ENCODE peak calls at places on chromosomes 3 and 15, in ten cellular contexts. X is adrenal gland, G is trophoblast cell, I is psoas muscle, Z is BE2C, D is suprapubic skin, M is aorta, R is uterus, B is fibroblast of lung, P is Karpas-422. C is an unnamed sample.

GRCh38 chr3:139447486-139447885 is 28.8 kb downstream of the RBP2 start:
- DNase-seq in B (no peak), X (no peak), D (no peak), I (no peak), P (peak; percentile 11), M (no peak), Z (no peak), R (no peak), G (no peak), C (no peak)

GRCh38 chr15:92164327-92165000 is 229.2 kb upstream of the ST8SIA2 start:
- DNase-seq in Z (no peak), X (no peak), D (no peak), M (no peak), R (no peak), P (no peak), B (peak; percentile 90), G (no peak), I (no peak), C (no peak)

GRCh38 chr3:136844726-136845125 is 17.3 kb upstream of the NCK1 start:
- DNase-seq in P (no peak), M (no peak), R (no peak), I (no peak), Z (no peak), D (no peak), X (no peak), B (no peak), G (no peak), C (no peak)

GRCh38 chr15:75231836-75232235 is 26.3 kb upstream of the GOLGA6C start:
- DNase-seq in M (no peak), R (no peak), P (no peak), X (no peak), G (no peak), I (no peak), D (no peak), Z (no peak), B (no peak), C (no peak)

GRCh38 chr15:59191855-59192237 is 14.8 kb upstream of the LDHAL6B start:
- DNase-seq in I (no peak), R (no peak), Z (no peak), P (no peak), D (no peak), G (no peak), X (no peak), B (peak; percentile 98), M (no peak), C (peak; percentile 87)

GRCh38 chr15:68546318-68546717 is 32.5 kb upstream of the CORO2B start:
- DNase-seq in X (no peak), R (no peak), G (no peak), B (no peak), P (no peak), Z (no peak), I (no peak), M (no peak), D (no peak), C (no peak)

GRCh38 chr3:56321383-56321782 is 146.9 kb downstream of the ERC2 start:
- DNase-seq in P (no peak), B (no peak), D (no peak), G (no peak), I (no peak), R (no peak), X (no peak), M (no peak), Z (no peak), C (no peak)

GRCh38 chr15:48336940-48337339 is 5.7 kb downstream of the DUT start:
- DNase-seq in P (peak; percentile 69), B (peak; percentile 2), I (no peak), Z (peak; percentile 41), R (no peak), M (no peak), G (no peak), X (no peak), D (no peak), C (no peak)

GRCh38 chr15:99249270-99249817 is at the start of gene TTC23:
- DNase-seq in X (peak; percentile 76), R (peak; percentile 36), P (peak; percentile 73), Z (no peak), G (peak; percentile 27), B (peak; percentile 92), D (no peak), M (no peak), I (no peak), C (peak; percentile 86)

GRCh38 chr3:127417709-127418559 is 130.1 kb upstream of the PRR20G start:
- DNase-seq in P (no peak), R (no peak), B (no peak), G (no peak), Z (no peak), D (no peak), M (peak; percentile 55), X (no peak), I (peak; percentile 52), C (no peak)

DNA sequence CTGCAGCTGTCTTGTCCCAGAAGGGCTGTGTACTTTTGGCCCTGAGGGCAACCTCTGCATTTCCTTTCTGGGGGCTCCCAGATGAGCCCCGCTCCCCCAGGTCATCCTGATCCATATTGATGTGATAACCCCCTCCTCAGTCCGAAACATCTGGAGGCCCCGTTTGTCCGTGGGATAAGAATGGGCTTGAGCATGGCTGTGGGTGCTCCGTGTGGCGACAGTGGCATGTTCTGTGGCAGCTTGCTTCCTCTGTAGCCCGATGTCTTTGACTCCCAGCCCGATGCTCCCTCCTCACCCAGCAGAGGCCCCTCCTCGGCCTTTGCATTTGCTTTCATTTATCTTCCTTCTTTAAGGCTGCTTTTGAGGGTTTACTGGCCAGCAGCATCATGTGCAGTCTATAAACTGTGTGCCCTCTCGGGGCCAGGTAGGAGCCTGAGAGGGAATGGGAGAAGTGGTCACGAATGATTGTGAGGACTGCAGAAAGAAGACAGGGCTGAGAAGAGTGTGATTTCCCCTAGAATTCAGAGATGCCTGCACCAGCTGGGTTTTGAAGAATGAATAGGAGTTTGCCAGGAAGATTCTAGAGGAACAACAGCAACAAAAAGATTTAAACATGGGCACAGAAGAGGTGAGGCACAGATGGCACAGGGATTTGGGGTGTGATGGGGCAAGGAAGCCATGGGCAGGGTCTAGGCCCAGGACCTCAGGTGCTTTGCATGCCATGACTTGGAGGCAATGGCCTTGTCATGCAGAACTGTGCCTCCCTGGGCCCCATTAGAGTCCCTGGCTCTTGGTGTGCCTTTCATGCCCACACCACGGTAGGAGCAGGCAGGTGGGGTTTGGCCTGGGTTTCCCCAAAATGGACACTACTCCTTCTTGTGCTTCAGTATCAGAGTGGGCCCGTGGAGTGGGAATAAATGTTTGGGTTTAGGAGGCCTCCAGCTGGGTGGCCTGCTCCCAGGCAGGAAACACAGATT is 34.2 kb downstream of the APBA2 start:
- DNase-seq in D (no peak), Z (no peak), G (no peak), M (peak; percentile 31), P (no peak), B (no peak), R (no peak), I (no peak), X (no peak), C (no peak)
- H3K4me1 ChIP-seq in D (no peaks in the 10 kb centered on the region), Z (no peaks in the 10 kb centered on the region), G (no peaks in the 10 kb centered on the region), M (no peaks in the 10 kb centered on the region), P (no peaks in the 10 kb centered on the region), B (no peaks in the 10 kb centered on the region), R (no peaks in the 10 kb centered on the region), I (no peaks in the 10 kb centered on the region), X (no peaks in the 10 kb centered on the region), C (no peaks in the 10 kb centered on the region)

DNA sequence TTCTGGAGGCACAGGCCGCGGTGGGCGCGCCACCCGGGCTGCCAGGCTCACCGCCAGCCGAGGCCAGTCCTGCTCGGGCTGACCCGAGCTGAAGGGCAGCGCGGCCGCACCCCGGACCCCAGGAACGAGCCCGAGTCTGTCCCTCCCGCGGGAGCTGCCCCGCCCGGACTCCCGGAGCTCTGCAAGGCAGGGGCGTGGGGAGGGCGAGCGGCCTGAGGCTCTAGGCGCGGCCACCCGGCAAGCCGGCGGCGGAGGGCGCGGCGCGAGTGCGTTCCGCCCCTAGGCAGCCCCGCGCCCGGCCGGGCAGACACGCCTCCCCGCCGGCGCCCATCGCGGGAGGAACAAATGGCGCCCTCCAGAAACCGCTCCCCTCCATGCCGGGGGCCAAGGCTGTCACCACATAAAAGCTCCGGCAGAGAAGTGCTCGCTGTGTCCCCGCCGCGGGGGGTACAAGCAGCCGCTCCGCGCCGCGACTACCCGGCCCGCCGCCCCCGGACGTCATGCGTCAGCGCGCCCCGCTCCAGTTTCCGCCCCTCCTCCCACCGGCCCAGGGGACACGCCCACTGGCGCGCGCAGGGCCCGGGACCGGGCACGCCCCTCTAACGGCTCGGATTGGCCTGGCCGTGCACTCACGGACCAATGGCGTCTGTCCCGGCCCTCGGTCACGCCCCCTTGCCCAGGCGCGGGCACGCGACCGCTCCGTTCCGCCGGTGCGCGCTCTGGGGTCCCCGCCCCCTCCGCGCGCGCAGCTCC is 483 bp upstream of the KLF13 start:
- DNase-seq in D (peak; percentile 99), I (peak; percentile 94), P (peak; percentile 99), Z (peak; percentile 99), M (peak; percentile 99), X (peak; percentile 99), G (peak; percentile 98), R (peak; percentile 98), B (peak; percentile 95), C (peak; percentile 100)
- H3K4me3 ChIP-seq in D (peak overlapping the region; percentile 94), I (peak overlapping the region; percentile 79), P (peak overlapping the region; percentile 89), Z (peak overlapping the region; percentile 73), M (peak overlapping the region; percentile 79), X (peak overlapping the region; percentile 99), G (peak overlapping the region; percentile 88), R (peak overlapping the region; percentile 58), B (peak overlapping the region; percentile 77), C (peak overlapping the region; percentile 86)

DNA sequence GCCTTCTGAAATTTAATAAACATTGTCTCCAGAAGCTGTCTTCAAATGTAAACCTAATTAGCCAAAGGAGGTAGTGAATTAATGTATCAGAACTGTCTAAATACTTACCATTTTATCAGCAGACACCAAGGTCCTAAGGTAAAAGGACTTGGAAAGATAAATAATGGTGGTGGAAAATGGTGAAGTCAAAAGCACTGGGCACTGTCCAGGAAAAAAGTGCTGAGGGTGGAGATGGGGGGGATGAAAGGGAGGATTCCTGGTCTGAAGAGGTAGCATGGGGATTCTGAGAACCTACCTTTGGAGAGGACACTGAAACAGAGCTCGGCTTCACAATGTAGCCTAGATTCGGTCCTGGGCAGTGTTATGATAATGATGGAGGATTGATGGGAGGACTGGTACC is 149.0 kb upstream of the DPH6 start:
- DNase-seq in I (no peak), R (no peak), P (no peak), G (no peak), D (no peak), Z (no peak), B (no peak), M (no peak), X (no peak), C (no peak)
- H3K4me1 ChIP-seq in I (peaks cover 42% of the 10 kb centered on the region), R (peaks cover 12% of the 10 kb centered on the region), P (no peaks in the 10 kb centered on the region), G (peaks cover 16% of the 10 kb centered on the region), D (peaks cover 20% of the 10 kb centered on the region), Z (peaks cover 15% of the 10 kb centered on the region), B (peaks cover 19% of the 10 kb centered on the region), M (peaks cover 4% of the 10 kb centered on the region), X (peaks cover 16% of the 10 kb centered on the region), C (peaks cover 38% of the 10 kb centered on the region)

DNA sequence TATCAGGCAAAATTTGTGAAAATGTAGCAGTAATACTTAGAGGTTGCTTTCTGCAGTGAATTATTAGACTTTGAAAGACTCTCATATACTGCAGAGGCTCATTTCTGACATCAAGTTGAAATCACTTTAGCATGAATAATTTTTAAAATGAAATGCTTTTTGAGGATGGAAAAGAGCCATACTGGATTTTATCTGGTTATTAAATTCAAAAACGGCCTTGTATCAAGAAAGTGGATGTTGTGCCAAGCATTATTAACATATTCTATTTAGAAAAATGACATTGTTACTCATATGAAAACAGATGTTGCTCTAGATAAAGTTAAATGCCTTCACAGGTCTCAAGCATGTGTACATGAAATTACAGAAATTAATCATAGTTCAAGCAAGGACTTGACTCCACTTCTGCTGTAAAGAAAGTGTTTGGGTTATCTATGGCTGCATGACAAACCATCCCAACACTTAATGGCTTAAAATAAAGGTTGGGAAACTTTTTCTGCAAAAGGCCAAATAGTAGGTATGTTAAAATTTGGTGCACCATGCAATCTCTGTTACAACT is 64.5 kb upstream of the ZNF280D start:
- DNase-seq in P (no peak), D (no peak), Z (no peak), G (no peak), B (no peak), X (no peak), R (no peak), I (no peak), M (no peak), C (no peak)
- H3K4me3 ChIP-seq in P (no peak overlapping the region), D (no peak overlapping the region), Z (no peak overlapping the region), G (no peak overlapping the region), B (no peak overlapping the region), X (no peak overlapping the region), R (no peak overlapping the region), I (no peak overlapping the region), M (no peak overlapping the region), C (no peak overlapping the region)

C was measured in SJSA1.